ENCODE peak calls at places on chromosomes 13 and 19, in eight cellular contexts. B, K, Y, J, A, N, M and V are unnamed samples.

GRCh38 chr19:15445807-15446376 is 3.9 kb downstream of the WIZ start:
- DNase-seq in N (no peak), M (no peak), B (no peak), Y (no peak), K (no peak), J (no peak), A (no peak), V (no peak)

GRCh38 chr19:36182612-36183454 is 30.6 kb upstream of the COX7A1 start:
- DNase-seq in A (peak), M (no peak), B (peak), J (no peak), Y (no peak), N (no peak), K (no peak), V (no peak)

GRCh38 chr13:21675095-21676007 is 4.5 kb downstream of the FGF9 start:
- DNase-seq in B (no peak), K (peak), N (peak), M (peak), Y (peak), A (no peak), J (peak), V (peak)

GRCh38 chr19:4014541-4015491 is 7.3 kb downstream of the PIAS4 start:
- DNase-seq in Y (peak), K (no peak), A (no peak), N (no peak), M (no peak), B (no peak), J (peak), V (no peak)

GRCh38 chr19:1355974-1356865 is 27.5 kb upstream of the NDUFS7 start:
- DNase-seq in J (no peak), N (no peak), M (no peak), B (no peak), Y (no peak), K (no peak), A (peak), V (no peak)

GRCh38 chr13:89458456-89458855 is 1787.3 kb downstream of the SLITRK5 start:
- DNase-seq in Y (no peak), A (no peak), M (no peak), J (no peak), B (no peak), K (no peak), N (no peak), V (no peak)

GRCh38 chr19:7635670-7636069 is 1.2 kb upstream of the STXBP2 start:
- DNase-seq in K (no peak), J (no peak), M (no peak), N (no peak), A (no peak), Y (no peak), B (no peak), V (no peak)

GRCh38 chr19:58203814-58204475 is 21.1 kb downstream of the ZNF274 start:
- DNase-seq in B (no peak), Y (no peak), N (peak), K (no peak), M (no peak), A (no peak), J (no peak), V (no peak)

GRCh38 chr19:13042443-13043130 is 47.3 kb downstream of the NFIX start:
- DNase-seq in Y (no peak), N (no peak), B (no peak), K (no peak), A (peak), J (no peak), M (no peak), V (no peak)

GRCh38 chr13:114148521-114148855 is 16.1 kb upstream of the RASA3 start:
- DNase-seq in N (no peak), M (peak), B (no peak), J (no peak), Y (peak), K (peak), A (no peak), V (peak)

GRCh38 chr19:55344444-55344843 is 4.8 kb downstream of the KMT5C start:
- DNase-seq in B (no peak), Y (no peak), K (no peak), J (no peak), M (no peak), A (peak), N (no peak), V (no peak)

GRCh38 chr13:66348745-66349720 is 881.1 kb downstream of the PCDH9 start:
- DNase-seq in A (no peak), Y (no peak), M (no peak), B (no peak), K (no peak), J (no peak), N (no peak), V (no peak)

GRCh38 chr13:44140146-44140545 is 233.5 kb upstream of the SERP2 start:
- DNase-seq in B (no peak), K (no peak), N (no peak), J (no peak), A (no peak), Y (no peak), M (no peak), V (no peak)

GRCh38 chr13:100610399-100611347 is 22.1 kb upstream of the GGACT start:
- DNase-seq in A (no peak), Y (no peak), B (no peak), K (peak), J (peak), N (no peak), M (no peak), V (peak)

GRCh38 chr19:31515931-31516330 is 166.7 kb upstream of the TSHZ3 start:
- DNase-seq in N (no peak), A (no peak), B (no peak), Y (no peak), M (no peak), K (no peak), J (no peak), V (no peak)

GRCh38 chr19:17506745-17507144 is 4.7 kb upstream of the PGLS start:
- DNase-seq in B (no peak), M (no peak), J (no peak), K (no peak), N (no peak), A (no peak), Y (no peak), V (no peak)

GRCh38 chr19:29873801-29874575 is 62.2 kb downstream of the CCNE1 start:
- DNase-seq in J (no peak), Y (no peak), K (no peak), M (no peak), B (no peak), A (no peak), N (no peak), V (no peak)

GRCh38 chr19:50249636-50250035 is 46.2 kb downstream of the MYH14 start:
- DNase-seq in J (no peak), K (no peak), N (no peak), B (no peak), Y (no peak), M (no peak), A (no peak), V (no peak)

GRCh38 chr19:50252887-50253268 is 49.5 kb downstream of the MYH14 start:
- DNase-seq in N (no peak), Y (no peak), A (no peak), M (no peak), B (no peak), K (no peak), J (no peak), V (no peak)

GRCh38 chr19:50255115-50255514 is 51.7 kb downstream of the MYH14 start:
- DNase-seq in B (no peak), N (no peak), J (peak), A (no peak), K (no peak), M (no peak), Y (no peak), V (no peak)

GRCh38 chr19:50250450-50251136 is 47.2 kb downstream of the MYH14 start:
- DNase-seq in N (no peak), J (no peak), M (no peak), K (no peak), Y (no peak), B (no peak), A (no peak), V (no peak)

DNA sequence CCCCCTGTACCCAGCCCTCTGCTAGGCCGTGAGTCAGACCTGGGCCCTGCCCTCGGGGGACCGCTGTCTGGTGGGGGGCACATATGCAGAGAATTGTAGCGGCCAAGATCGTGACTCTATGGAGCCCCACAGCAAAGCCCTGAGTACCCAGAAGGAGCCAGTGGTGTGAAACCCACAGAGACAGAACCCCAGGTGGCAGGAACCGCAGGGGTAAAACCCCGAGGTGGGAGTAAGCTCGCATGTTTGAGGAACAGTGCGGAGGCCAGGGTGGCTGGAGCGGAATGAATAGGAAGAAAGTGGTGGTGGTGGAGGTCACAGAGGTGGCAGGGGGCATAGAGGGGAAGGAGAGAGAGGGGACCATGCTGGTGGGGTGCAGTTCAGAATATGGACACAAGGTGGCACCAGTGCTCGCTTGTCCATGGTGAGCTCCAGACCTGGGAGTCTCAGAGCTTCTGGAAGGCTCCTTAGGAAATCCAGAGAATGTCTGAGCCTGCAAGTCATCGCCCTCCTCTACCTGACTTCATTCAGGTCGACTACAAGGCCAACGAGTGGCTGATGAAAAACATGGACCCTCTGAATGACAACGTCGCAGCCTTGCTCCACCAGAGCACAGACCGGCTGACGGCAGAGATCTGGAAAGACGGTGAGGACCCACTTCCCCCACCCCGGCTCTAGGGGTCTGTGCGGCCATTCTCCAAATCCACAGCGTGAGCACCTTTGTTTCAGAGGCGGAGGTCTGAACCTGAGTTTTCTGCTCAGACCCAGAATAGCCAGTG is 48.9 kb downstream of the MYH14 start:
- DNase-seq in M (no peak), J (peak), K (peak), A (peak), B (no peak), Y (no peak), N (no peak), V (peak)
- TF ChIP-seq CTCF in M (peak), J (peak), K (peak), A (peak), B (peak), Y (peak), N (peak), V (peak)

GRCh38 chr13:94416454-94417080 is 62.9 kb downstream of the DCT start:
- DNase-seq in J (peak), K (no peak), Y (no peak), B (no peak), N (peak), A (peak), M (no peak), V (no peak)
- TF ChIP-seq CTCF in J (peak), K (no peak), Y (peak), B (peak), N (peak), A (peak), M (no peak), V (no peak)

DNA sequence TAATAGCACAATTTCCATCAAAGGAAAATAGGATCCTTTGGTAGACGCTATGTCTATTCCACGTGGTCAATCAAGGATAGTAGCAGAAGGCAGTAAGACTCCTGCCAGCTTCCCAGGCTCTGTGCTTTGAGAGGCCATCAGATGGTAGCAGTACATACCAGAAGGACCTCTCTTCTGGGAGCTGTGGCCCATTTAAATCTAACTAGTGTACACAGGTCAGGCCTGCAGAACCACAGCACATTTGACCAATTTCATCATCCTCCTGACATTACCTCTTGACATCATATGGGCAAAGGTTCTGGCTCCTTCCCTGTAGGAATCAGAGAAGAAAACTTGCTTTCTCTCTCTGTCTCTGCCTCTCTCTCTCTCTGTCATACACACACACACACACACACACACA is 229.6 kb upstream of the HTR2A start:
- DNase-seq in M (no peak), J (no peak), A (no peak), K (no peak), Y (no peak), N (no peak), B (no peak), V (no peak)
- TF ChIP-seq CTCF in M (no peak), J (no peak), A (no peak), K (no peak), Y (no peak), N (no peak), B (no peak), V (peak)

DNA sequence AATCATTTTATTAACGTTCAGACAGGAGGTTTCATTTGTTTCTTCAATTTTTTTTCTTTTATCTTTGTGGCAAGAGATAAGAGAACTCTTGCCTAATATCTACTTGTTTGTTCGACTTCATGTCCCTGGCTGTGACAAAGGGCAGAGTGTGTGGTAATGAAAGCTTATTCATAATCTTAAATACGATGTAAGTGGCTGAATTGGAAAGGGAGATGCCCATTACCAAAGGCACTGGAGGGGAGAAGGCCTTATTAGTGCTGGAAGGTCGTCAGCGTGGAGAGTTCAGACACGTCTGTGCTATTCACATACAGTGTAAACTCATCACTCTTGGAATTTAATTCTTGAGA is 54.0 kb downstream of the RFC3 start:
- DNase-seq in M (no peak), N (no peak), A (peak), J (no peak), K (no peak), B (no peak), Y (no peak), V (no peak)
- TF ChIP-seq CTCF in M (no peak), N (no peak), A (no peak), J (no peak), K (no peak), B (no peak), Y (no peak), V (no peak)

GRCh38 chr19:45863335-45863839 is 440 bp upstream of the SYMPK start:
- DNase-seq in Y (no peak), K (no peak), N (no peak), M (no peak), B (no peak), J (no peak), A (no peak), V (no peak)

GRCh38 chr19:45865269-45865948 is 1.3 kb downstream of the FOXA3 start:
- DNase-seq in M (no peak), B (no peak), Y (no peak), J (no peak), A (no peak), N (no peak), K (no peak), V (no peak)

GRCh38 chr19:45864629-45865082 is 530 bp downstream of the FOXA3 start:
- DNase-seq in Y (no peak), N (no peak), A (no peak), J (no peak), B (no peak), M (no peak), K (no peak), V (no peak)

GRCh38 chr19:45862564-45863334 is at the start of gene SYMPK:
- DNase-seq in B (peak), J (peak), M (peak), N (peak), A (peak), Y (peak), K (peak), V (peak)

DNA sequence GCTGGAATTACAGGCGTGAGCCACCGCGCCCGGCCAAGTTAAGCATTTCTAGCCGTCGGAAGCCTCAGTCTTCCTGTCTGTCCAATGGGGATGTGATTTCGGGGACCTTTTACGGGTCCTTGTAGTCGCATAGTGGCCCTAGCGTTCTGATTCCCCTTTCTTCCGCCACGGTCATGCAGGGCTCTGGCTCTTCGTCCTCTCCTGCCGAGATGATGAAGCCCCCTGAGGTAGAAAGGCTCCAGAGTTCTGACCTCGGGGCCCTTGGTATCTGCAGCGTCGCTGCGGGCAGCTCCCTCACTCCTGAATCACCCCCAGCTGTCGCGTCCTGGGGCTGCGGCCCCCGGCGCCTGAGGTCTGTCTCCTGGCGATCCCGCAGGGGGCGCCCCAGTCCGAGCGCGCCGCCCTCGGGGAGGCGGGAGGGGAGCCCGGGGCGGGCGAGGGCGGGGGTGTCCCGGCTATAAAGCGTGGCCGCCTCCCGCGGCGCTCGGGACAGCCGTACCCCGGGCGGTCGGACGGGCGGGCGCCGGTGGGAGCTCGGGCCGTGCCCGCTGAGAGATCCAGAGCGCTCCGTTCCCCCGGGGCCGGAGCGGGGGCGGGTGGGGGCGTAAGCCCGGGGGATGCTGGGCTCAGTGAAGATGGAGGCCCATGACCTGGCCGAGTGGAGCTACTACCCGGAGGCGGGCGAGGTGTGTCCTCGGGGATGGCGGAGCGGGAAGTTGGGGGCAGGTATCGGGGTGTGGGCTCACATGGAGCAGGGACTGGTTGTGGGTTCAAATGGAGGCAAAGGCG is at the start of gene FOXA3:
- DNase-seq in K (peak), M (peak), J (peak), N (peak), B (no peak), A (peak), Y (peak), V (peak)
- TF ChIP-seq CTCF in K (peak), M (peak), J (peak), N (peak), B (peak), A (peak), Y (peak), V (peak)

GRCh38 chr13:92716749-92717148 is 509.9 kb upstream of the GPC6 start:
- DNase-seq in Y (no peak), M (no peak), B (no peak), J (no peak), N (no peak), K (no peak), A (peak), V (no peak)
- TF ChIP-seq CTCF in Y (peak), M (no peak), B (no peak), J (no peak), N (no peak), K (no peak), A (peak), V (no peak)